ENCODE peak calls at places on chromosomes 1 and 21, in five cellular contexts. J is endothelial cell of umbilical vein, Q is fibroblast of lung, Z is astrocyte, T is DND-41. Y is an unnamed sample.

GRCh38 chr1:101200513-101200912 is 36.3 kb upstream of the S1PR1 start:
- DNase-seq in J (no peak), Q (peak; percentile 94), Z (peak; percentile 89), T (no peak), Y (peak; percentile 75)

GRCh38 chr1:108600504-108600903 is 40.6 kb downstream of the EEIG2 start:
- DNase-seq in J (peak; percentile 14), Q (no peak), Z (no peak), T (no peak), Y (no peak)

GRCh38 chr1:225413708-225414375 is 14.0 kb downstream of the LBR start:
- DNase-seq in J (no peak), Q (no peak), Z (no peak), T (no peak), Y (no peak)

GRCh38 chr21:15062566-15062965 is 2.2 kb downstream of the NRIP1 start:
- DNase-seq in J (peak; percentile 51), Q (peak; percentile 15), Z (no peak), T (no peak), Y (no peak)

GRCh38 chr1:25204797-25205441 is 27.4 kb downstream of the SYF2 start:
- DNase-seq in J (peak; percentile 21), Q (peak; percentile 63), Z (peak; percentile 52), T (peak; percentile 16), Y (peak; percentile 17)

GRCh38 chr1:8649027-8649426 is 168.4 kb downstream of the RERE start:
- DNase-seq in J (peak; percentile 85), Q (peak; percentile 59), Z (peak; percentile 57), T (no peak), Y (no peak)

GRCh38 chr1:93965888-93966287 is 56.7 kb upstream of the GCLM start:
- DNase-seq in J (no peak), Q (no peak), Z (no peak), T (no peak), Y (peak; percentile 54)

GRCh38 chr1:201394596-201394995 is 4.5 kb downstream of the LAD1 start:
- DNase-seq in J (no peak), Q (no peak), Z (no peak), T (no peak), Y (no peak)

GRCh38 chr21:43810505-43811261 is 21.3 kb downstream of the RRP1 start:
- DNase-seq in J (peak; percentile 56), Q (peak; percentile 34), Z (no peak), T (peak; percentile 81), Y (peak; percentile 53)

DNA sequence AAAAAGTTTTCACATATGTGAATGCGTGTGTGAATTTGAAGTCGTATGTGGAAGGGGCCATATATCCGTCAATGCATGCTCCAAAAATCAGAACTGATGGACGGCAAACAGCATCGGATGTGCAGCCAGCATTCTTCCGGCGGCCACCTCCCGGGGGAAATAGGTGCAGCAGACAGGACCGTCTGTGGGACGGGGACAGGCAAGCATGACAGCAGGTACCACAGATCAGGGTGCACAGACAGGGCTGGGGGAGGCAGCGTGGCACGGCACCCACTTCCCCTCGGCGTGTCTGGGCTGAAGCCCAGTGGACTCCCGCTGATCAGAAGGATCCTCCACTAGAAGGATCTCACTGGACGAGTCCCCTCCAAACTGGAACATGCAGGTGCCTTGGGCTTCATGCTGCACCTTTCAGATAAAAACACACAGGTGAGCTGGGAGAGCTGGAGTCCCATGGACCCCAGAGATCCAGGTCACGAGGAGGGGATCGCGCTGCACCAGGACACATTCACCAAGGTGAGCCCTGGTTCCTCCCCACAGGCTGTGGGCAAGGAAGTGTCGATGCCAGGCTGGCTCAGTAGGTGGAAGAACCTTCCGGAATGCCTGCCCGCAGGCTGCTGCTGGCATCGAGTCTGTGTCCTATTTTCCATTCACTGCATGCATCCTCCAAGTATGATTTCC is 25.3 kb downstream of the PDE9A start:
- DNase-seq in J (no peak), Q (no peak), Z (no peak), T (no peak), Y (no peak)
- H4K20me1 ChIP-seq in J (no peaks in the 10 kb centered on the region), Q (no peaks in the 10 kb centered on the region), Z (peaks cover 29% of the 10 kb centered on the region), T (no peaks in the 10 kb centered on the region), Y (no peaks in the 10 kb centered on the region)

GRCh38 chr1:99776133-99776532 is 9.7 kb upstream of the FRRS1 start:
- DNase-seq in J (no peak), Q (no peak), Z (no peak), T (no peak), Y (no peak)
- H3K9me3 ChIP-seq in J (no peaks in the 10 kb centered on the region), Q (no peaks in the 10 kb centered on the region), Z (no peaks in the 10 kb centered on the region), T (no peaks in the 10 kb centered on the region), Y (no peaks in the 10 kb centered on the region)

GRCh38 chr1:198663996-198664789 is 25.4 kb downstream of the PTPRC start:
- DNase-seq in J (no peak), Q (no peak), Z (no peak), T (no peak), Y (no peak)
- H3K4me3 ChIP-seq in J (no peak overlapping the region), Q (no peak overlapping the region), Z (no peak overlapping the region), T (no peak overlapping the region), Y (no peak overlapping the region)

GRCh38 chr1:19205403-19205802 is 4.7 kb downstream of the UBR4 start:
- DNase-seq in J (no peak), Q (no peak), Z (no peak), T (no peak), Y (no peak)

GRCh38 chr1:19204665-19205266 is 5.3 kb downstream of the UBR4 start:
- DNase-seq in J (no peak), Q (peak; percentile 35), Z (no peak), T (no peak), Y (no peak)

GRCh38 chr1:19205845-19206244 is 4.2 kb downstream of the UBR4 start:
- DNase-seq in J (no peak), Q (no peak), Z (no peak), T (no peak), Y (no peak)

GRCh38 chr1:19202396-19202795 is 7.7 kb downstream of the UBR4 start:
- DNase-seq in J (no peak), Q (peak; percentile 23), Z (no peak), T (no peak), Y (no peak)

GRCh38 chr1:19203440-19203839 is 6.6 kb downstream of the UBR4 start:
- DNase-seq in J (peak; percentile 53), Q (peak; percentile 90), Z (peak; percentile 87), T (no peak), Y (peak; percentile 75)
- H4K20me1 ChIP-seq in J (peaks cover 8% of the 10 kb centered on the region), Q (peaks cover 4% of the 10 kb centered on the region), Z (peaks cover 95% of the 10 kb centered on the region), T (peaks cover 65% of the 10 kb centered on the region), Y (peaks cover 10% of the 10 kb centered on the region)

GRCh38 chr21:39077816-39078215 is 105.4 kb downstream of the PSMG1 start:
- DNase-seq in J (no peak), Q (no peak), Z (no peak), T (no peak), Y (no peak)
- H3K9me3 ChIP-seq in J (no peaks in the 10 kb centered on the region), Q (no peaks in the 10 kb centered on the region), Z (peaks cover 3% of the 10 kb centered on the region), T (peaks cover 13% of the 10 kb centered on the region), Y (peaks cover 2% of the 10 kb centered on the region)

GRCh38 chr1:88731475-88731874 is 47.4 kb downstream of the PKN2 start:
- DNase-seq in J (peak; percentile 85), Q (peak; percentile 94), Z (peak; percentile 94), T (no peak), Y (peak; percentile 62)
- H3K4me3 ChIP-seq in J (no peak overlapping the region), Q (peak overlapping the region; percentile 39), Z (no peak overlapping the region), T (no peak overlapping the region), Y (no peak overlapping the region)

GRCh38 chr21:35036521-35037383 is 12.3 kb downstream of the RUNX1 start:
- DNase-seq in J (no peak), Q (no peak), Z (no peak), T (no peak), Y (no peak)
- H4K20me1 ChIP-seq in J (no peaks in the 10 kb centered on the region), Q (no peaks in the 10 kb centered on the region), Z (peaks cover 4% of the 10 kb centered on the region), T (peaks cover 67% of the 10 kb centered on the region), Y (no peaks in the 10 kb centered on the region)

Y was measured in mammary epithelial cell.